ENCODE peak calls at places on chromosomes 4 and X, in eight cellular contexts. C is AG10803, G is fibroblast of the aortic adventitia, A is PC-9, Q is lower leg skin, Y is lower lobe of right lung, P is heart right ventricle, I is MM.1S. T is an unnamed sample.

GRCh38 chrX:48472225-48472624 is 2.2 kb upstream of the SLC38A5 start:
- DNase-seq in P (no peak), A (no peak), I (no peak), G (no peak), Q (no peak), Y (no peak), C (no peak), T (no peak)

GRCh38 chr4:139619644-139620043 is 46.0 kb upstream of the MGST2 start:
- DNase-seq in Y (no peak), G (peak), Q (no peak), C (peak), P (no peak), A (no peak), I (peak), T (peak)

GRCh38 chrX:43822015-43822414 is 60.2 kb downstream of the MAOB start:
- DNase-seq in P (no peak), A (no peak), C (no peak), Y (no peak), G (peak), Q (no peak), I (no peak), T (no peak)

GRCh38 chr4:79281577-79282359 is 44.1 kb downstream of the NAA11 start:
- DNase-seq in Y (no peak), Q (no peak), P (no peak), G (no peak), A (no peak), C (no peak), I (peak), T (no peak)

GRCh38 chr4:150244600-150244999 is 166.4 kb downstream of the DCLK2 start:
- DNase-seq in Q (no peak), I (no peak), P (no peak), Y (no peak), C (peak), G (peak), A (no peak), T (no peak)

GRCh38 chrX:53088136-53088974 is 5.6 kb upstream of the KANTR start:
- DNase-seq in P (peak), G (peak), I (no peak), C (peak), A (peak), Y (peak), Q (peak), T (peak)

GRCh38 chrX:116246261-116246660 is 75.7 kb downstream of the AGTR2 start:
- DNase-seq in A (peak), G (peak), Y (no peak), P (no peak), I (no peak), C (peak), Q (no peak), T (no peak)

GRCh38 chr4:186017801-186018200 is 51.2 kb upstream of the TLR3 start:
- DNase-seq in G (no peak), C (no peak), A (no peak), I (no peak), P (no peak), Q (no peak), Y (no peak), T (no peak)

GRCh38 chrX:132207996-132208395 is 11.3 kb downstream of the RAP2C start:
- DNase-seq in A (no peak), Y (no peak), I (no peak), Q (no peak), G (peak), C (no peak), P (no peak), T (no peak)

DNA sequence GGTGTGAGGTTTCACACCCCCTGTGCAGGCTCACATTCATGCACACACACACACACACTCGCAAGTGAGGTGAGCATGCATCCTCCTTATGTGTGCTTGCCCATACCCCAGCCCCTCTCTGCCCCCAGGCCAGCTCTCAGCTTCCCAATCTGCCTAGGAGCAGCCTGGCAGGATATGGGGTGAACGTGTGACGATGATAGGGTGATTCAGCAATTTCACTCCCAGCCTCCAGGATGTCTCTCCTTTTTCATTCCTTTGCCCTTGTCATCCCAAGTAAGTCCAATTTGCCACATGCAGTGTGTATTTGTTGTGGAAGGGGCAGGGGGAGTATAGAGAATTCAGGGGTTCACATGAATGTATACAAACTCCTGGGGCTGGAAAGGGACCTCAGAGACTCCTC is 7.2 kb downstream of the STARD8 start:
- DNase-seq in A (no peak), C (no peak), I (no peak), Y (no peak), G (no peak), P (no peak), Q (no peak), T (no peak)
- TF ChIP-seq CTCF in A (no peak), C (no peak), I (no peak), Y (no peak), G (no peak), P (no peak), Q (no peak), T (no peak)

DNA sequence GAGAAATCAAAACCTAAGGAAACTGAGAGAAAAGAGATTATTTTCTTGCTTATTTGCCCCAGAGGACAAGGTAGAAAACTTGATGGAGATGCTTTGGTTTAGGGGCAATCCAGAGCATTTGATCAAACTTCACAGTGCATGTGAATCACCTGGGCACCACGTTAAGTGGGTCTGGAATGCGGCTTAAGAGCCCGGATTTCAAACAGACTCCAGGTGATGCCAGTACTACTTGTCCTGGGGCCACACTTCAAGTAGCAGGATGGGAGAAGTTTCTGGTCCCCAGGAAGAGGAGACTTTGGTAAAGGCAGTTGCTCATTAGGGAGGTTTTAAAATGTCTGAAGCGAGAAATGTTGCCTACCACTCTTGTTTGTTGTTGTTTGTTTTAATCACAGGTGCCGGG is 51.8 kb downstream of the PHOX2B start:
- DNase-seq in G (no peak), I (no peak), C (no peak), P (no peak), Q (no peak), A (no peak), Y (no peak), T (no peak)
- TF ChIP-seq CTCF in G (no peak), I (no peak), C (no peak), P (no peak), Q (no peak), A (no peak), Y (no peak), T (no peak)

GRCh38 chr4:7146059-7146763 is 46.1 kb upstream of the SORCS2 start:
- DNase-seq in Y (no peak), Q (no peak), A (no peak), G (no peak), P (no peak), I (no peak), C (no peak), T (no peak)
- TF ChIP-seq CTCF in Y (no peak), Q (no peak), A (no peak), G (no peak), P (no peak), I (no peak), C (no peak), T (no peak)

DNA sequence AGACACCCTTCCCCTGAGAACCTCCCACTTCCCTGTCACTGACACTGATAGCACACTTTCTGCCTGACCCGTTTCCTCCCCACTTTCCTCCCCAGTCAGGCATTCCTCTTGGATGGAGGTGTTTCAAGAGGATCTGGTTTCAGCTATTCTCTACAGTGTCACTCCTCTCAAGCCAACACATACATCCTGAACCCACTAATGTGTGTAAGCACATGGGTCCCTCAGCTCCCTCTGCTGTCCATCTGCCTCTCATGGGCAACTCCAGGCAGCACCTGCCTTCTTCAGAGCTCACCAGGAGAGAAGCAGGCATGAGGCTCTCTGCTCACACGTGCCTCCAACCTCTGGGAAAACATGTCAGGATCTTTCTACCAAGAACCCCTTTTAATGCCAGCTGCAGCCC is 207.6 kb downstream of the NAF1 start:
- DNase-seq in A (peak), C (no peak), P (no peak), I (no peak), G (no peak), Q (no peak), Y (no peak), T (peak)
- TF ChIP-seq CTCF in A (no peak), C (no peak), P (no peak), I (no peak), G (no peak), Q (no peak), Y (no peak), T (peak)

T was measured in GM20000.